ENCODE peak calls at places on chromosomes 16 and 17, in six cellular contexts. One of them, this sample, is unnamed.

GRCh38 chr16:578870-579405 is 9.2 kb downstream of the PIGQ start:
- DNase-seq in astrocyte of the cerebellum: no peak
- DNase-seq in brain microvascular endothelial cell: peak
- DNase-seq in bronchial epithelial cell: peak
- DNase-seq in naive thymus-derived CD4-positive, alpha-beta T cell: peak
- DNase-seq in body of pancreas: peak
- DNase-seq in this sample: no peak

GRCh38 chr17:19739241-19740201 is 8.6 kb downstream of the ALDH3A1 start:
- DNase-seq in astrocyte of the cerebellum: no peak
- DNase-seq in naive thymus-derived CD4-positive, alpha-beta T cell: no peak
- DNase-seq in bronchial epithelial cell: no peak
- DNase-seq in brain microvascular endothelial cell: no peak
- DNase-seq in body of pancreas: no peak
- DNase-seq in this sample: no peak

GRCh38 chr16:88803264-88803987 is at the start of gene CDT1:
- DNase-seq in brain microvascular endothelial cell: peak
- DNase-seq in bronchial epithelial cell: peak
- DNase-seq in astrocyte of the cerebellum: no peak
- DNase-seq in naive thymus-derived CD4-positive, alpha-beta T cell: peak
- DNase-seq in body of pancreas: peak
- DNase-seq in this sample: no peak

GRCh38 chr17:33647976-33648375 is 354.9 kb upstream of the ASIC2 start:
- DNase-seq in body of pancreas: no peak
- DNase-seq in naive thymus-derived CD4-positive, alpha-beta T cell: no peak
- DNase-seq in bronchial epithelial cell: peak
- DNase-seq in brain microvascular endothelial cell: peak
- DNase-seq in astrocyte of the cerebellum: no peak
- DNase-seq in this sample: no peak

GRCh38 chr16:28822520-28823290 is at the start of gene ATXN2L:
- DNase-seq in bronchial epithelial cell: peak
- DNase-seq in astrocyte of the cerebellum: peak
- DNase-seq in brain microvascular endothelial cell: peak
- DNase-seq in naive thymus-derived CD4-positive, alpha-beta T cell: peak
- DNase-seq in body of pancreas: peak
- DNase-seq in this sample: peak

GRCh38 chr16:25143898-25144297 is 32.4 kb downstream of the LCMT1 start:
- DNase-seq in astrocyte of the cerebellum: no peak
- DNase-seq in bronchial epithelial cell: no peak
- DNase-seq in naive thymus-derived CD4-positive, alpha-beta T cell: no peak
- DNase-seq in brain microvascular endothelial cell: no peak
- DNase-seq in body of pancreas: peak
- DNase-seq in this sample: no peak

GRCh38 chr17:61586031-61586566 is 4.9 kb downstream of the NACA2 start:
- DNase-seq in bronchial epithelial cell: no peak
- DNase-seq in brain microvascular endothelial cell: no peak
- DNase-seq in body of pancreas: no peak
- DNase-seq in astrocyte of the cerebellum: no peak
- DNase-seq in naive thymus-derived CD4-positive, alpha-beta T cell: no peak
- DNase-seq in this sample: no peak

GRCh38 chr17:8965394-8966168 is at the start of gene PIK3R5:
- DNase-seq in astrocyte of the cerebellum: no peak
- DNase-seq in naive thymus-derived CD4-positive, alpha-beta T cell: peak
- DNase-seq in brain microvascular endothelial cell: no peak
- DNase-seq in bronchial epithelial cell: no peak
- DNase-seq in body of pancreas: peak
- DNase-seq in this sample: no peak

GRCh38 chr16:84726670-84727467 is 27.1 kb downstream of the USP10 start:
- DNase-seq in naive thymus-derived CD4-positive, alpha-beta T cell: no peak
- DNase-seq in body of pancreas: no peak
- DNase-seq in astrocyte of the cerebellum: no peak
- DNase-seq in brain microvascular endothelial cell: no peak
- DNase-seq in bronchial epithelial cell: no peak
- DNase-seq in this sample: no peak

GRCh38 chr17:50918933-50919296 is 52.8 kb upstream of the TOB1 start:
- DNase-seq in bronchial epithelial cell: peak
- DNase-seq in astrocyte of the cerebellum: no peak
- DNase-seq in body of pancreas: no peak
- DNase-seq in naive thymus-derived CD4-positive, alpha-beta T cell: peak
- DNase-seq in brain microvascular endothelial cell: no peak
- DNase-seq in this sample: no peak

GRCh38 chr17:82924214-82924613 is 84.4 kb upstream of the ZNF750 start:
- DNase-seq in brain microvascular endothelial cell: no peak
- DNase-seq in naive thymus-derived CD4-positive, alpha-beta T cell: no peak
- DNase-seq in astrocyte of the cerebellum: no peak
- DNase-seq in body of pancreas: no peak
- DNase-seq in bronchial epithelial cell: no peak
- DNase-seq in this sample: no peak
- H3K4me3 ChIP-seq in brain microvascular endothelial cell: no peak
- H3K4me3 ChIP-seq in naive thymus-derived CD4-positive, alpha-beta T cell: no peak
- H3K4me3 ChIP-seq in astrocyte of the cerebellum: no peak
- H3K4me3 ChIP-seq in body of pancreas: no peak
- H3K4me3 ChIP-seq in bronchial epithelial cell: no peak
- H3K4me3 ChIP-seq in this sample: no peak

DNA sequence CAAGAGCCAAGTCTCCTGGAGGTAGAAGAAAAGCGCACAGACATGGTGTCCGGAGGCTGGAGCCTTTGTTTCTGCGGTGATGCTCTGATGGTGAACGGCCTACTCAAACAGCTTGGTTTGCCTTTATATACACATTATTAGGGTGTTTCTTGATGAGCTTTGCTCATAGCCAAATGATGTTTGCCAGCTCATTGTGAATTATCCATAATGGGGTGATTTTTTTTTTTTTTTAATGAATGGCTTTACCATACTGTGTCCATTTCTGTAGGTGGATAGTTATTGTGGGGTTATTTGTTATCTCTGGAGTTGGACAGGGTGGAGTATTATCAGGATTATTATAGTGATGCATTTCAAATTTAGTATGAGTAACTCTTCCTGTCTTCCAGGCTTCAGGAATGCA is at the start of gene KRT27:
- DNase-seq in astrocyte of the cerebellum: no peak
- DNase-seq in bronchial epithelial cell: no peak
- DNase-seq in body of pancreas: no peak
- DNase-seq in brain microvascular endothelial cell: no peak
- DNase-seq in naive thymus-derived CD4-positive, alpha-beta T cell: no peak
- DNase-seq in this sample: no peak
- H3K4me3 ChIP-seq in astrocyte of the cerebellum: no peak
- H3K4me3 ChIP-seq in bronchial epithelial cell: no peak
- H3K4me3 ChIP-seq in body of pancreas: no peak
- H3K4me3 ChIP-seq in brain microvascular endothelial cell: no peak
- H3K4me3 ChIP-seq in naive thymus-derived CD4-positive, alpha-beta T cell: no peak
- H3K4me3 ChIP-seq in this sample: no peak

DNA sequence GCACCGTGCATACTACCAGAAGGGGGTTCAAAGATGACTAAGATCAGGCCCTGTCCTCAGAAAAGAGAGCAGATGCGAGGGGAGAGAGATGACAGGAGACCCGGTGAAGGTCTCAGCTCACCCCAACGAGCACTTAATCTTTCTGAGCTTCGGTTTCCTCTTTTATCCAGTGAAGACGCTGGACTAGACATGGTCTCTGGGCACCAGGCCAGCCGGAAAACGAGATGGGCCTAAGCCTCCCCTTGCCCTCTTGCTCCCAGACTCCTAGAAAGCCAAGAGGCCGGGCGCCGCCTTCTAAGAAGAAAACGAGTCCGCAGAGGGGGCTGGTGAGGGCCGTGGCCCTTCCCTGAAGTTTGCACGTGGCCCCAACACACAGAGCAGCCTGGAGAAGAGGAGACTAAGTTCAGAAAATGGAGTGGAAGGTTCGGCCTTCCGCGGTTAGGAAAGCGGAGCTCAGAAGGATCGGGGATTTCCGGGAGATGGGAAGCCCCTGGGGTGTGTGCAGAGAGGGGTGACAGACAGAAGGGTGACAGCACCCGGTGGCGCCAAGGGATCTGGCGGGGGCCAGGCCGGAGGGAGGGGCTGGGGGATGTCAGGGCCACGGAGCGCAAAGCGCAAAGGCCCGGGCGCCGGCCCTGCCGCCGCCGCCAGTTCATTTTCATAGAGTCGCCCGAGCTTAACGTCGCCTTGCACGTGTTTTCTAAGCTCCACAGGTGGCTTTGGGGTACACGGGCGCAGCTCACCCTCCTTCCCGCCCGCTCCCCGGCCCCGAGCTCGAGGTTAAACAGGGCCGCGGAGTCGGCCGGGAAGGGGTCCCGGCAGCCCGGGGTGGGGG is 42.1 kb upstream of the BHLHA9 start:
- DNase-seq in brain microvascular endothelial cell: no peak
- DNase-seq in bronchial epithelial cell: no peak
- DNase-seq in body of pancreas: peak
- DNase-seq in astrocyte of the cerebellum: no peak
- DNase-seq in naive thymus-derived CD4-positive, alpha-beta T cell: peak
- DNase-seq in this sample: no peak
- H3K4me3 ChIP-seq in brain microvascular endothelial cell: no peak
- H3K4me3 ChIP-seq in bronchial epithelial cell: no peak
- H3K4me3 ChIP-seq in body of pancreas: no peak
- H3K4me3 ChIP-seq in astrocyte of the cerebellum: no peak
- H3K4me3 ChIP-seq in naive thymus-derived CD4-positive, alpha-beta T cell: no peak
- H3K4me3 ChIP-seq in this sample: no peak

GRCh38 chr17:70772761-70773160 is 603.4 kb downstream of the KCNJ2 start:
- DNase-seq in body of pancreas: no peak
- DNase-seq in bronchial epithelial cell: no peak
- DNase-seq in astrocyte of the cerebellum: no peak
- DNase-seq in brain microvascular endothelial cell: no peak
- DNase-seq in naive thymus-derived CD4-positive, alpha-beta T cell: no peak
- DNase-seq in this sample: no peak
- H3K4me3 ChIP-seq in body of pancreas: no peak
- H3K4me3 ChIP-seq in bronchial epithelial cell: no peak
- H3K4me3 ChIP-seq in astrocyte of the cerebellum: no peak
- H3K4me3 ChIP-seq in brain microvascular endothelial cell: no peak
- H3K4me3 ChIP-seq in naive thymus-derived CD4-positive, alpha-beta T cell: no peak
- H3K4me3 ChIP-seq in this sample: no peak

GRCh38 chr17:28896491-28896883 is 1.0 kb downstream of the FLOT2 start:
- DNase-seq in astrocyte of the cerebellum: no peak
- DNase-seq in body of pancreas: no peak
- DNase-seq in naive thymus-derived CD4-positive, alpha-beta T cell: no peak
- DNase-seq in brain microvascular endothelial cell: no peak
- DNase-seq in bronchial epithelial cell: no peak
- DNase-seq in this sample: no peak

GRCh38 chr17:28896884-28897768 is at the start of gene FLOT2:
- DNase-seq in astrocyte of the cerebellum: no peak
- DNase-seq in brain microvascular endothelial cell: no peak
- DNase-seq in bronchial epithelial cell: peak
- DNase-seq in body of pancreas: peak
- DNase-seq in naive thymus-derived CD4-positive, alpha-beta T cell: peak
- DNase-seq in this sample: no peak

GRCh38 chr17:28897769-28898259 is 281 bp upstream of the FLOT2 start:
- DNase-seq in astrocyte of the cerebellum: no peak
- DNase-seq in bronchial epithelial cell: no peak
- DNase-seq in brain microvascular endothelial cell: no peak
- DNase-seq in naive thymus-derived CD4-positive, alpha-beta T cell: peak
- DNase-seq in body of pancreas: no peak
- DNase-seq in this sample: no peak

GRCh38 chr17:28899212-28899815 is 1.8 kb upstream of the FLOT2 start:
- DNase-seq in naive thymus-derived CD4-positive, alpha-beta T cell: no peak
- DNase-seq in astrocyte of the cerebellum: no peak
- DNase-seq in body of pancreas: no peak
- DNase-seq in brain microvascular endothelial cell: no peak
- DNase-seq in bronchial epithelial cell: no peak
- DNase-seq in this sample: no peak

GRCh38 chr17:28898261-28898955 is 875 bp upstream of the FLOT2 start:
- DNase-seq in naive thymus-derived CD4-positive, alpha-beta T cell: no peak
- DNase-seq in bronchial epithelial cell: no peak
- DNase-seq in brain microvascular endothelial cell: no peak
- DNase-seq in body of pancreas: no peak
- DNase-seq in astrocyte of the cerebellum: no peak
- DNase-seq in this sample: no peak
- H3K4me3 ChIP-seq in naive thymus-derived CD4-positive, alpha-beta T cell: peak
- H3K4me3 ChIP-seq in bronchial epithelial cell: no peak
- H3K4me3 ChIP-seq in brain microvascular endothelial cell: no peak
- H3K4me3 ChIP-seq in body of pancreas: no peak
- H3K4me3 ChIP-seq in astrocyte of the cerebellum: no peak
- H3K4me3 ChIP-seq in this sample: peak

DNA sequence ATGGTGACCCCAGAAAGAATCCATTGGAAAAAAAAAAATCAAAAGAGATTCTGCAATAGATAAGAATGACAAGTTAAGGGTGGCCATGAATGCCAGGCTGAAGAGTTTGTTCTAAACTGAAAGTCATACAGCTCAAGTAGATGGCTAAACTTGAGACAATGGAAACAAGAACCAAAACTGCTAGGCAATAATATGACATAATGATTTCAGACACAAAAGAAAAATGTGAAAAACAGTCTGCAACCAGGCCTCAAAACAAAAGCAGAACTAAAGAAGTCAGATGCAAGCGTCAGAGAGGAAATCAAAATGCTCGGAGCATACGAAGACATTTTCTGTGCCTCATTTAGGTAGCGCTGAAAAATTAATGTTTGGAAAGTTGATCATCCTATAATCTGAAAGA is 54.4 kb upstream of the YPEL2 start:
- DNase-seq in naive thymus-derived CD4-positive, alpha-beta T cell: no peak
- DNase-seq in astrocyte of the cerebellum: no peak
- DNase-seq in brain microvascular endothelial cell: no peak
- DNase-seq in bronchial epithelial cell: no peak
- DNase-seq in body of pancreas: no peak
- DNase-seq in this sample: no peak
- H3K4me3 ChIP-seq in naive thymus-derived CD4-positive, alpha-beta T cell: no peak
- H3K4me3 ChIP-seq in astrocyte of the cerebellum: no peak
- H3K4me3 ChIP-seq in brain microvascular endothelial cell: no peak
- H3K4me3 ChIP-seq in bronchial epithelial cell: no peak
- H3K4me3 ChIP-seq in body of pancreas: no peak
- H3K4me3 ChIP-seq in this sample: no peak

DNA sequence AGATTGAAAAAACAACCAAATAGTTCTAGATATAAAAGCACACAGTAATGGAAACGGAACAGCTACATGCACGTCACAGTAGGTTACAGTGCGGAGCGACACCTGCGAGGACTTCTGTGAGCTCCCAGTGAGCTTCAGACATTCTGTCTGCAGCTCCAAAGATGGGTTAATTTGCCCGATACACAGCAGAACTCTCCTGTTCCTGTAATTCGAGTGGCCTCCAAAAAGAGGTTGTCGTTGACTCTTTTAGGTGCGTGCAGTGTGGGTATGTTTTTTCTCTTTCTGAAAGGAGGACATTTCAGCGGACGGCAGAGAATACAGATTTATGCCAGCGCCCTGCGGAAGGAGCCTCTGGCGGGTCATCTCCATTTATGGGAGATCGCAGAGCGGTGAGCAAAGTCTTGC is 2.9 kb downstream of the OR1F1 start:
- DNase-seq in body of pancreas: no peak
- DNase-seq in bronchial epithelial cell: no peak
- DNase-seq in naive thymus-derived CD4-positive, alpha-beta T cell: peak
- DNase-seq in astrocyte of the cerebellum: no peak
- DNase-seq in brain microvascular endothelial cell: no peak
- DNase-seq in this sample: no peak
- H3K4me3 ChIP-seq in body of pancreas: no peak
- H3K4me3 ChIP-seq in bronchial epithelial cell: peak
- H3K4me3 ChIP-seq in naive thymus-derived CD4-positive, alpha-beta T cell: no peak
- H3K4me3 ChIP-seq in astrocyte of the cerebellum: peak
- H3K4me3 ChIP-seq in brain microvascular endothelial cell: peak
- H3K4me3 ChIP-seq in this sample: peak

GRCh38 chr16:83307206-83307990 is 500.4 kb upstream of the HSBP1 start:
- DNase-seq in brain microvascular endothelial cell: no peak
- DNase-seq in naive thymus-derived CD4-positive, alpha-beta T cell: no peak
- DNase-seq in bronchial epithelial cell: no peak
- DNase-seq in astrocyte of the cerebellum: no peak
- DNase-seq in body of pancreas: no peak
- DNase-seq in this sample: no peak
- H3K4me3 ChIP-seq in brain microvascular endothelial cell: no peak
- H3K4me3 ChIP-seq in naive thymus-derived CD4-positive, alpha-beta T cell: no peak
- H3K4me3 ChIP-seq in bronchial epithelial cell: no peak
- H3K4me3 ChIP-seq in astrocyte of the cerebellum: no peak
- H3K4me3 ChIP-seq in body of pancreas: no peak
- H3K4me3 ChIP-seq in this sample: no peak